ENCODE peak calls at places on chromosomes 1 and 21, in nine cellular contexts. U, Z, T, X, D, L, J, R and P are unnamed samples.

GRCh38 chr1:42240964-42241755 is 76.6 kb upstream of the GUCA2A start:
- DNase-seq in J (no peak), Z (no peak), X (no peak), T (no peak), L (no peak), D (no peak), R (no peak), U (no peak), P (peak)

GRCh38 chr1:58883888-58884482 is 100.1 kb upstream of the JUN start:
- DNase-seq in L (no peak), J (no peak), U (no peak), R (no peak), T (no peak), X (no peak), D (no peak), Z (no peak), P (no peak)

GRCh38 chr1:156767879-156768608 is 709 bp downstream of the PRCC start:
- DNase-seq in D (no peak), R (no peak), U (no peak), T (no peak), J (no peak), X (no peak), L (no peak), Z (no peak), P (peak)

GRCh38 chr1:15610167-15610566 is 7.1 kb upstream of the DDI2 start:
- DNase-seq in D (no peak), R (no peak), X (no peak), L (no peak), U (no peak), T (no peak), J (peak), Z (no peak), P (no peak)

GRCh38 chr21:34367320-34367935 is 3.6 kb downstream of the KCNE2 start:
- DNase-seq in Z (no peak), T (peak), R (peak), L (peak), X (peak), J (peak), U (no peak), D (peak), P (peak)

GRCh38 chr21:45269861-45270260 is 17.8 kb downstream of the POFUT2 start:
- DNase-seq in J (no peak), X (no peak), U (no peak), D (no peak), L (peak), T (no peak), R (no peak), Z (no peak), P (no peak)

GRCh38 chr1:16204634-16205332 is 7.7 kb downstream of the ARHGEF19 start:
- DNase-seq in U (no peak), Z (no peak), R (no peak), L (peak), T (no peak), D (no peak), J (no peak), X (no peak), P (no peak)

GRCh38 chr21:28431527-28432200 is 561.0 kb downstream of the LTN1 start:
- DNase-seq in T (no peak), Z (no peak), L (no peak), J (no peak), D (no peak), U (no peak), X (no peak), R (no peak), P (no peak)

GRCh38 chr1:226985839-226986463 is 45.9 kb downstream of the COQ8A start:
- DNase-seq in D (no peak), U (no peak), Z (no peak), L (no peak), J (no peak), R (no peak), T (no peak), X (no peak), P (no peak)

GRCh38 chr1:149845416-149845815 is 54.0 kb upstream of the BOLA1 start:
- DNase-seq in T (no peak), J (no peak), R (no peak), U (peak), X (no peak), D (no peak), L (no peak), Z (no peak), P (peak)

GRCh38 chr1:6083801-6084467 is 38.2 kb downstream of the KCNAB2 start:
- DNase-seq in R (no peak), J (no peak), L (no peak), Z (no peak), T (no peak), X (peak), U (no peak), D (peak), P (no peak)

GRCh38 chr1:248824701-248825100 is 1.0 kb downstream of the SH3BP5L start:
- DNase-seq in J (no peak), T (no peak), Z (no peak), U (peak), D (no peak), R (no peak), L (no peak), X (no peak), P (no peak)

GRCh38 chr1:39034114-39034654 is 8.0 kb downstream of the NDUFS5 start:
- DNase-seq in Z (no peak), D (no peak), L (no peak), R (no peak), X (no peak), U (no peak), J (no peak), T (no peak), P (no peak)

GRCh38 chr1:227437495-227438008 is 119.3 kb upstream of the CDC42BPA start:
- DNase-seq in Z (no peak), T (no peak), X (peak), D (peak), J (peak), R (no peak), L (no peak), U (no peak), P (peak)

GRCh38 chr1:1308756-1309524 is 543 bp downstream of the PUSL1 start:
- DNase-seq in R (peak), U (no peak), D (no peak), L (no peak), J (peak), T (no peak), Z (no peak), X (no peak), P (no peak)

GRCh38 chr1:223230161-223230881 is 87.3 kb upstream of the TLR5 start:
- DNase-seq in X (peak), R (peak), U (no peak), L (no peak), T (peak), Z (no peak), D (peak), J (no peak), P (no peak)

GRCh38 chr1:143611159-143611558 is 360.6 kb downstream of the FAM72C start:
- DNase-seq in J (no peak), T (no peak), X (no peak), Z (no peak), L (no peak), D (no peak), R (no peak), U (no peak), P (no peak)

GRCh38 chr1:105544475-105544874 is 1512.0 kb upstream of the PRMT6 start:
- DNase-seq in L (no peak), R (no peak), D (no peak), J (no peak), X (peak), U (no peak), T (no peak), Z (no peak), P (no peak)

GRCh38 chr1:2253036-2253796 is 25.1 kb downstream of the SKI start:
- DNase-seq in Z (no peak), L (no peak), D (no peak), J (no peak), R (no peak), U (no peak), T (no peak), X (no peak), P (no peak)

GRCh38 chr1:43311521-43311920 is 10.7 kb downstream of the TIE1 start:
- DNase-seq in Z (no peak), J (no peak), R (no peak), L (no peak), X (no peak), U (no peak), D (no peak), T (no peak), P (no peak)

GRCh38 chr1:206717237-206717989 is 32.7 kb downstream of the MAPKAPK2 start:
- DNase-seq in Z (no peak), D (no peak), L (no peak), J (no peak), U (no peak), X (no peak), T (no peak), R (no peak), P (peak)

GRCh38 chr1:110771245-110772022 is 96.7 kb upstream of the KCNA3 start:
- DNase-seq in L (no peak), X (no peak), D (no peak), T (no peak), R (peak), J (no peak), U (no peak), Z (no peak), P (no peak)

GRCh38 chr1:52348704-52349301 is 17.2 kb downstream of the CC2D1B start:
- DNase-seq in U (no peak), X (peak), D (no peak), L (no peak), J (no peak), R (peak), Z (no peak), T (no peak), P (no peak)

GRCh38 chr1:96997717-96998116 is 276.1 kb downstream of the PTBP2 start:
- DNase-seq in T (no peak), J (no peak), L (no peak), U (no peak), X (no peak), Z (no peak), D (no peak), R (no peak), P (no peak)

GRCh38 chr21:46065215-46065992 is 32.5 kb upstream of the COL6A2 start:
- DNase-seq in R (no peak), Z (no peak), L (no peak), X (no peak), D (no peak), U (no peak), T (no peak), J (no peak), P (no peak)

GRCh38 chr1:114524933-114525332 is 13.9 kb upstream of the TRIM33 start:
- DNase-seq in Z (no peak), J (no peak), D (no peak), T (no peak), U (no peak), L (no peak), R (no peak), X (no peak), P (peak)

GRCh38 chr1:246647113-246647512 is 77.1 kb upstream of the SCCPDH start:
- DNase-seq in R (no peak), L (no peak), Z (no peak), U (no peak), D (peak), X (peak), T (no peak), J (no peak), P (no peak)

GRCh38 chr21:38729745-38730401 is 75.9 kb upstream of the ETS2 start:
- DNase-seq in T (no peak), D (no peak), L (no peak), U (no peak), X (no peak), Z (no peak), R (no peak), J (no peak), P (no peak)

GRCh38 chr1:66618390-66618789 is 84.4 kb downstream of the SGIP1 start:
- DNase-seq in D (peak), X (no peak), U (no peak), J (no peak), Z (no peak), L (no peak), R (no peak), T (no peak), P (peak)

GRCh38 chr1:109137959-109138757 is 24.2 kb downstream of the ELAPOR1 start:
- DNase-seq in L (peak), U (no peak), Z (no peak), D (no peak), X (no peak), T (no peak), J (peak), R (no peak), P (no peak)